ENCODE peak calls at places on chromosomes 11 and 22, in seven cellular contexts. V is GM04504, W is T-helper 2 cell, Z is nephron progenitor cell, T is activated T-cell treated with anti-CD3 and anti-CD28 coated beads for 48 hours, H is body of pancreas, Q is hippocampal formation. E is an unnamed sample.

GRCh38 chr22:18032455-18033101 is 8.2 kb upstream of the MICAL3 start:
- DNase-seq in V (peak), W (no peak), Z (no peak), T (no peak), H (no peak), Q (no peak), E (no peak)

GRCh38 chr11:59197990-59198389 is 14.7 kb downstream of the MPEG1 start:
- DNase-seq in V (peak), W (no peak), Z (no peak), T (no peak), H (peak), Q (peak), E (peak)

GRCh38 chr11:19316434-19316833 is 75.7 kb upstream of the E2F8 start:
- DNase-seq in V (peak), W (no peak), Z (no peak), T (no peak), H (peak), Q (peak), E (no peak)

GRCh38 chr11:15988693-15989231 is 367.6 kb downstream of the SOX6 start:
- DNase-seq in V (no peak), W (no peak), Z (no peak), T (no peak), H (no peak), Q (no peak), E (no peak)

GRCh38 chr11:60905047-60905446 is 1.3 kb downstream of the PRPF19 start:
- DNase-seq in V (no peak), W (no peak), Z (no peak), T (no peak), H (no peak), Q (no peak), E (no peak)

GRCh38 chr11:8749202-8749601 is 66.6 kb downstream of the RPL27A start:
- DNase-seq in V (no peak), W (no peak), Z (no peak), T (no peak), H (no peak), Q (no peak), E (no peak)

GRCh38 chr11:102007567-102008437 is 39.4 kb upstream of the CFAP300 start:
- DNase-seq in V (peak), W (no peak), Z (no peak), T (no peak), H (no peak), Q (peak), E (peak)

GRCh38 chr22:36069368-36069767 is 40.7 kb upstream of the RBFOX2 start:
- DNase-seq in V (no peak), W (no peak), Z (no peak), T (no peak), H (peak), Q (no peak), E (no peak)

GRCh38 chr11:115409691-115410220 is 94.5 kb downstream of the CADM1 start:
- DNase-seq in V (no peak), W (no peak), Z (peak), T (no peak), H (peak), Q (no peak), E (no peak)

GRCh38 chr11:117565709-117566108 is 231.3 kb downstream of the DSCAML1 start:
- DNase-seq in V (no peak), W (no peak), Z (no peak), T (no peak), H (no peak), Q (no peak), E (no peak)

GRCh38 chr11:72234514-72234830 is 9.5 kb downstream of the PHOX2A start:
- DNase-seq in V (no peak), W (no peak), Z (no peak), T (no peak), H (no peak), Q (no peak), E (no peak)

GRCh38 chr11:1500466-1501420 is 14.2 kb upstream of the MOB2 start:
- DNase-seq in V (no peak), W (no peak), Z (no peak), T (no peak), H (no peak), Q (no peak), E (no peak)

GRCh38 chr11:130781906-130782305 is 134.4 kb downstream of the SNX19 start:
- DNase-seq in V (no peak), W (no peak), Z (no peak), T (no peak), H (no peak), Q (no peak), E (peak)

GRCh38 chr22:46563381-46564083 is 26.1 kb upstream of the CELSR1 start:
- DNase-seq in V (no peak), W (peak), Z (peak), T (peak), H (peak), Q (no peak), E (no peak)

GRCh38 chr11:44575288-44575672 is 9.8 kb downstream of the CD82 start:
- DNase-seq in V (no peak), W (no peak), Z (no peak), T (no peak), H (no peak), Q (no peak), E (peak)